ENCODE peak calls at places on chromosomes 6 and 20, in four cellular contexts. One of them, this sample, is unnamed.

GRCh38 chr20:25460591-25461280 is 53.3 kb downstream of the GINS1 start:
- DNase-seq in non-pigmented ciliary epithelial cell: no peak
- DNase-seq in T-cell: no peak
- DNase-seq in left ventricle myocardium superior: no peak
- DNase-seq in this sample: no peak

GRCh38 chr20:62352402-62353288 is 14.5 kb downstream of the LAMA5 start:
- DNase-seq in left ventricle myocardium superior: peak; percentile 94
- DNase-seq in non-pigmented ciliary epithelial cell: no peak
- DNase-seq in T-cell: no peak
- DNase-seq in this sample: no peak

GRCh38 chr6:146286976-146287375 is 256.7 kb upstream of the RAB32 start:
- DNase-seq in left ventricle myocardium superior: no peak
- DNase-seq in T-cell: no peak
- DNase-seq in non-pigmented ciliary epithelial cell: no peak
- DNase-seq in this sample: no peak

GRCh38 chr6:53103993-53104675 is 38.9 kb downstream of the FBXO9 start:
- DNase-seq in non-pigmented ciliary epithelial cell: no peak
- DNase-seq in left ventricle myocardium superior: no peak
- DNase-seq in T-cell: no peak
- DNase-seq in this sample: no peak

GRCh38 chr20:21090738-21091120 is 15.4 kb downstream of the LINC00237 start:
- DNase-seq in non-pigmented ciliary epithelial cell: no peak
- DNase-seq in T-cell: no peak
- DNase-seq in left ventricle myocardium superior: no peak
- DNase-seq in this sample: no peak

GRCh38 chr20:7285918-7286556 is 518.6 kb downstream of the BMP2 start:
- DNase-seq in non-pigmented ciliary epithelial cell: peak; percentile 74
- DNase-seq in T-cell: no peak
- DNase-seq in left ventricle myocardium superior: peak; percentile 70
- DNase-seq in this sample: peak; percentile 29

GRCh38 chr20:53360815-53361214 is 232.8 kb downstream of the ZNF217 start:
- DNase-seq in non-pigmented ciliary epithelial cell: no peak
- DNase-seq in left ventricle myocardium superior: no peak
- DNase-seq in T-cell: no peak
- DNase-seq in this sample: no peak

GRCh38 chr20:16699287-16699686 is 30.5 kb upstream of the SNRPB2 start:
- DNase-seq in left ventricle myocardium superior: no peak
- DNase-seq in non-pigmented ciliary epithelial cell: no peak
- DNase-seq in T-cell: no peak
- DNase-seq in this sample: no peak

GRCh38 chr6:32194825-32195651 is 2.6 kb upstream of the GPSM3 start:
- DNase-seq in T-cell: no peak
- DNase-seq in non-pigmented ciliary epithelial cell: no peak
- DNase-seq in left ventricle myocardium superior: no peak
- DNase-seq in this sample: no peak

GRCh38 chr20:31698803-31699718 is 23.6 kb downstream of the BCL2L1 start:
- DNase-seq in T-cell: no peak
- DNase-seq in non-pigmented ciliary epithelial cell: peak; percentile 96
- DNase-seq in left ventricle myocardium superior: no peak
- DNase-seq in this sample: peak; percentile 96

GRCh38 chr6:136593748-136594490 is 43.7 kb upstream of the MAP7 start:
- DNase-seq in non-pigmented ciliary epithelial cell: peak; percentile 99
- DNase-seq in T-cell: no peak
- DNase-seq in left ventricle myocardium superior: no peak
- DNase-seq in this sample: peak; percentile 100

GRCh38 chr20:43448748-43449535 is 8.8 kb upstream of the SRSF6 start:
- DNase-seq in left ventricle myocardium superior: no peak
- DNase-seq in T-cell: peak; percentile 31
- DNase-seq in non-pigmented ciliary epithelial cell: no peak
- DNase-seq in this sample: no peak

GRCh38 chr6:38443341-38443740 is 196.4 kb downstream of the BTBD9 start:
- DNase-seq in left ventricle myocardium superior: no peak
- DNase-seq in non-pigmented ciliary epithelial cell: no peak
- DNase-seq in T-cell: no peak
- DNase-seq in this sample: no peak

GRCh38 chr6:6556738-6557503 is 31.6 kb upstream of the LY86 start:
- DNase-seq in T-cell: peak; percentile 38
- DNase-seq in left ventricle myocardium superior: peak; percentile 51
- DNase-seq in non-pigmented ciliary epithelial cell: no peak
- DNase-seq in this sample: no peak

GRCh38 chr6:139927236-139927635 is 552.8 kb upstream of the CITED2 start:
- DNase-seq in non-pigmented ciliary epithelial cell: no peak
- DNase-seq in T-cell: no peak
- DNase-seq in left ventricle myocardium superior: no peak
- DNase-seq in this sample: no peak

This sample was measured in epithelial cell of proximal tubule.